ENCODE peak calls at places on chromosomes 5 and 9, in four cellular contexts. L is choroid plexus epithelial cell, C is OCI-LY7, N is AG04449. X is an unnamed sample.

GRCh38 chr9:116543731-116544400 is 143.2 kb upstream of the TRIM32 start:
- DNase-seq in L (peak), C (no peak), N (peak), X (no peak)

GRCh38 chr5:169384661-169385060 is 83.7 kb upstream of the SLIT3 start:
- DNase-seq in L (no peak), C (no peak), N (no peak), X (no peak)

GRCh38 chr9:104836235-104836634 is 72.3 kb downstream of the NIPSNAP3B start:
- DNase-seq in L (peak), C (peak), N (no peak), X (no peak)

GRCh38 chr5:132746592-132747063 is 598 bp upstream of the CCNI2 start:
- DNase-seq in L (peak), C (peak), N (no peak), X (peak)

GRCh38 chr9:21443849-21444625 is 3.8 kb downstream of the IFNA1 start:
- DNase-seq in L (no peak), C (peak), N (no peak), X (no peak)

GRCh38 chr5:142845402-142845901 is 75.3 kb downstream of the ARHGAP26 start:
- DNase-seq in L (no peak), C (no peak), N (no peak), X (no peak)

GRCh38 chr9:115143689-115144088 is 25.7 kb upstream of the TNC start:
- DNase-seq in L (no peak), C (no peak), N (no peak), X (no peak)

GRCh38 chr9:120713257-120714087 is 798 bp downstream of the MEGF9 start:
- DNase-seq in L (no peak), C (no peak), N (no peak), X (no peak)

GRCh38 chr5:36242534-36243144 is 914 bp upstream of the NADK2 start:
- DNase-seq in L (no peak), C (no peak), N (no peak), X (peak)

GRCh38 chr5:41511241-41511640 is 840 bp upstream of the PLCXD3 start:
- DNase-seq in L (no peak), C (no peak), N (no peak), X (no peak)

GRCh38 chr5:82641362-82641988 is 363.3 kb upstream of the RPS23 start:
- DNase-seq in L (peak), C (peak), N (peak), X (peak)

GRCh38 chr9:113712053-113712452 is 164.1 kb upstream of the ZNF618 start:
- DNase-seq in L (peak), C (no peak), N (no peak), X (peak)

GRCh38 chr5:83145882-83146331 is 68.6 kb downstream of the XRCC4 start:
- DNase-seq in L (peak), C (no peak), N (no peak), X (no peak)

GRCh38 chr5:169581580-169582227 is 1.9 kb upstream of the SPDL1 start:
- DNase-seq in L (peak), C (peak), N (no peak), X (peak)

GRCh38 chr5:68730220-68731010 is 363.4 kb upstream of the SLC30A5 start:
- DNase-seq in L (peak), C (no peak), N (peak), X (peak)

GRCh38 chr9:99876190-99876589 is 30.3 kb upstream of the STX17 start:
- DNase-seq in L (no peak), C (no peak), N (no peak), X (no peak)

GRCh38 chr9:120708526-120709224 is 5.6 kb downstream of the MEGF9 start:
- DNase-seq in L (no peak), C (no peak), N (no peak), X (no peak)

GRCh38 chr5:68396722-68397121 is 181.2 kb downstream of the PIK3R1 start:
- DNase-seq in L (peak), C (no peak), N (no peak), X (peak)

GRCh38 chr9:78967557-78968212 is 604.1 kb upstream of the TLE4 start:
- DNase-seq in L (no peak), C (no peak), N (no peak), X (no peak)

GRCh38 chr5:90474235-90475107 is at the start of the genes MBLAC2 and POLR3G:
- DNase-seq in L (peak), C (peak), N (peak), X (peak)

DNA sequence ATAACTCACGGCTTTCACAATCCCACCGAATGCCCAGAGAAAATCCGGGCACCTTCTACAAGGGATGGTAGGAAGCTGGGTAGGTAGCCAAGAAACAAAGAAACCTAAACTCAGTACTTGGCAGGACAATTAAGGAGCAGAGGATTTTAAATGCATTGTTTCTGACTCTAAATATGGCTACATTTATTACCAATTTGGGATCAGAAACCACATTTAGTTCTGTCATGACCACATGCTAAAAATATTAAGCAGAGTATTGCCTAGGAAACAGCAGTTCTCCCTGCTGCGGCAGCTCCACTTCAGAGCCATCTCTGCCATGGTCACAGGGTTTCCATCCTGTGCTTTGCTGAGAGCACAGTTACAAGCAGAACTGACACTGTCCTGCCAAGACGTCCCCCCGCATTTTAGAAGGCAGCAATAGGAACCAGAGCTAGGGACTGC is 57.5 kb downstream of the SIL1 start:
- DNase-seq in L (peak), C (no peak), N (peak), X (no peak)
- TF ChIP-seq CTCF in L (no peak), C (no peak), N (no peak), X (no peak)

GRCh38 chr9:136662656-136663310 is at the start of gene EGFL7:
- DNase-seq in L (no peak), C (no peak), N (no peak), X (no peak)
- H3K4me3 ChIP-seq in L (no peak), C (no peak), N (no peak), X (no peak)

DNA sequence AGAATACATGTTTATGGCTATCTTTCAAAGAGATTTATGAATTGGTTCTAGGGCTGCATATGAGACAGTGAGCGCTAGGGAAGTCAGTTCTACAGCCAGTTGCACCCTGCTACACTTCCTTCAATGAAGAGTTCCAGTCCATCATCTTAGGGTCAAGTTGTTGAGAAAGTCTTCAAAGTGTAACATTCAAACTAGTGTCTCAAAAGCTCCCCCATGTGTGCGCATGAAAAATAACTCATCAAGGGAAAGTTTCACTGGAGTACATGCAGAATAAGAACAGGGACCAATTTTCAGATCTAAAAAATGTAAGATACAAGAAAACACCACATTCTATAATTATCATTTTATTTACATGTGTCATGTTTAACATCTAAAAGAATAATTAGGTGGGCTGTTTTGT is 317.2 kb downstream of the DEPDC1B start:
- DNase-seq in L (peak), C (peak), N (no peak), X (peak)
- TF ChIP-seq CTCF in L (peak), C (peak), N (peak), X (peak)

DNA sequence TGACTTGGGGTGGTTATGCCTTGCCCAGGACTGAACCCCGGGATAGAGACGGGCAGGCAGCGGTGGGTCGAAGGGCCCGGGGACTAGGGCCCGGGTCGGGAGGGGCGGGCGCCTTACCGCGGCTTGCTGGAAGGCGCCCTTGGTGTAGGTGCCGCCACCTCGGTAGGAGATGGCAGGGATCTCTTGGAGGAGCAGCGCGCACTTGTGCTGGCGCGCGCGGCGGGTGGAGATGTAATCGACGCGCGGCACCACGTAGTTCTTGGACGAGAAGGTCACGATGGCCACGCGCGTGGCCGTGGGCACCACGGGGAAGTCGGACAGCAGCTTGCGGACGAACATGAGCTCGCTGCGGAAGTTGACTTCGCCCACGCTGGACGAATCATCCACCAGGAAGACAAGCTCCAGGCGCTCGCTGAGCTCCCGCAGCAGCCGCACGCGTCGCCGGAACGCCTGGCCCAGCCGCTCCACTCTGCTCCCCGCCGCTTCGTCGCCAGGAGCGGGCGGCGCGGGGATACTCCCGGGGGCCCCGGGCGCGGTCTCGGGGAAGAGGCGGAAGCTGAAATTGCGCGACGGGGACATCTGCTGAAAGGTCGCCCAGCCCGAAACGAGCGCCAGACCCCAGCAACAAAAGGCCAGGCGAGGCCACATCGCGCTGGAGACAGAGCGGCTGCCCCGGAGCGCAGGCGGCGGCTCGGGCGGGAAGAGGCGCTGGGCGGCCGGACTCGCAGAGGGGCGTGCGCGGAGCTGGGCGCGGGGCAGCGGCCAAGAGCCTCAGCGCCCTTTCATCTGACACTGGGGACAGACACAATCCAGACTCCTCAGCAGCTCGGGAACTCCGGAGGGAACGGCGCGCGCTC is at the start of gene SVEP1:
- DNase-seq in L (peak), C (no peak), N (no peak), X (peak)
- H3K4me3 ChIP-seq in L (peak), C (no peak), N (peak), X (peak)

GRCh38 chr5:115625579-115626443 is at the start of gene TMED7:
- DNase-seq in L (peak), C (peak), N (peak), X (peak)
- TF ChIP-seq CTCF in L (no peak), C (peak), N (no peak), X (no peak)

DNA sequence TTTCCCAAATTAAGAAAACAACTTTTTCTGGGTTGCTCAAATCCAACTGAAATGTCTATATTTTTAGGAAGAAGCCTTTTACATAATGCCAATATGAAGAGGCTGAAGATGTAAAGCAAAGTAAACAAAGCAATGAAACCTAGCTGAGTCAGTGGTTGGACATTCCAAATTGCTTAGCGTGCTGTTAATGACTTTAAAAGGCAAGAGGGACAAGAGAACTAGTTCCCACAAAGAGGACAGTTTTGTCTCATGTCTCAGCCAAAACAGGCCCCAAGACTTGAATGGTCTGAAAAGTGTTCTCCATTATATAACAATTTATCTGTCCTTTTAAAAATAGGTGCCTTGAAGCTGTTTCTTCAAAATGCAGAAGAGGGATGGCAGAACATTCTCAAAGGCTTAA is 407.0 kb downstream of the ENC1 start:
- DNase-seq in L (peak), C (no peak), N (peak), X (no peak)
- H3K4me3 ChIP-seq in L (no peak), C (no peak), N (no peak), X (no peak)

GRCh38 chr9:103803245-103803644 is 290.9 kb upstream of the SMC2 start:
- DNase-seq in L (no peak), C (no peak), N (no peak), X (no peak)

GRCh38 chr9:103798620-103799019 is 295.5 kb upstream of the SMC2 start:
- DNase-seq in L (peak), C (no peak), N (no peak), X (peak)

GRCh38 chr9:103802068-103802467 is 292.0 kb upstream of the SMC2 start:
- DNase-seq in L (peak), C (no peak), N (no peak), X (no peak)

GRCh38 chr9:103804077-103804735 is 289.9 kb upstream of the SMC2 start:
- DNase-seq in L (peak), C (no peak), N (no peak), X (no peak)

GRCh38 chr9:103799959-103800358 is 294.1 kb upstream of the SMC2 start:
- DNase-seq in L (no peak), C (no peak), N (no peak), X (no peak)
- TF ChIP-seq CTCF in L (no peak), C (no peak), N (no peak), X (no peak)

DNA sequence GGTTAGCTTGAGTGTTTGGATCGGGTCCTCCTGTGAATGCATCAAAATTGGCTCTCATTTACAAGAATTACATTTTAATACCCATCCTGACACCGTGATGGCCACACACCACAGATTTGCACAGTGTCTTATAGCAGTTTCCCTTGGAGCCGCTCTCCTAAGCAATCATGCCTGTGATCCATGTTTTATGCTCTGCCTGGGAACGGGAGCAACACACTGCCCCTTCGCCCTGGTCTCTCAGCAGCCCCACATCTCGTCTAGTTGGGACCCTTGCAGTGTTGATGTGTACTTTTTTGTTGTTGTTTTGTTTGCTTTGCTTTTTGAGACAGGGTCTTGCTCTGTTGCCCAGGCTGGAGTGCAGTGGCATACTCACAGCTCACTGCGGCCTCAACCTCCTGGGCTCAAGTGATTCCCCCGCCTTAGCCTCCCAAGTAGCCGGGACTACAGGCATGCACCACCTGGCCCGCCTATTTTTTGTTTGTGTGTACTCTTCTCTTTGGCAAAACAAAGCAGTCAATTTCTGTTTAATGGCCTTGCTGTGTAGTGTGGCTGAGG is 101.5 kb upstream of the TBCA start:
- DNase-seq in L (no peak), C (no peak), N (no peak), X (no peak)
- H3K4me3 ChIP-seq in L (no peak), C (no peak), N (no peak), X (no peak)

DNA sequence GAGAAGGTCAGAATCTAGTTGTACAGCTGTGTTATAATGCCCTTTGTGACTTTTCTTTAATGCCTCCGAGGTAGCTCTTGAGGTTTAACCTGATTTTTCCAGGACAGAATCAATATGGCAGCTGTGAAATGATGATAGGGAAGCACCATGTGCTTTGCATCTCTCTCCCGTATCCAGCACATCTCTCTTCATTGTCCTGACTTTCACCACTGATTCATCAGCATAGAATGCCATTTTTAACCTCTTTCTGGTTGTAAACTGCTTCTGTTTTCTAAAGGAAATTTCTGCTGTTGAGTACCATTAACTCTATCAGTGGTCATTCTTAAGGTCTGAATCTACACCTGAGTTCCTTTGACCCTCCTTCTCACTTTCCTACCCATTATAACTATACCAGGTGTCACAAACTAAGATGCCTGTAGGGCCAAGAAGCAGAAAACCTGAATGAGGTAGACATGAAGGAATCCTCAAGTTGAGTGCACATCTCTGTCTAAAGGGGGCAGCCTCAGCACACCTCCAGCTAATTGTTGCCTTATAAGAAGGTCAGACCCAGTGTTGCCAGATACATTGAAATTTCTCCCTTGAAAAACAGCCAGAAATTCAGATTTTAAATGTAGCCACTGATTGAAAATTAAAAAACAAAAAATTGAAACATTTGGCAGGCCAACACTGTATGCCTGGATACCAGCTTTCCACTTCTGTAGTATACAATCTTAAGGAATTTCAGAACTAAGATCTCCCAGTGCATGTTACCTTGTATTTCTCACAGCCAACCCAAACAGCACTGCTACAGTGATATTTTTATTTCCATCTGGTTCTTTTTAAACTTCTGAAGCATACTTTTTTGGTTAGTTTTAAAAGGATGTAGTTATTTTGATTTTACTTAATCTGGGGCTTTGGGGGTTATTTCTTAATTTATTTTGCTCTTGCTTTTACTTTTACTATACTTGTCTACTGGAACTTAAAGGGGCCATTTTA is 35.8 kb upstream of the TLX3 start:
- DNase-seq in L (peak), C (peak), N (no peak), X (peak)
- TF ChIP-seq CTCF in L (peak), C (peak), N (peak), X (peak)